ENCODE peak calls at places on chromosomes 12 and 14, in six cellular contexts. X is fibroblast of villous mesenchyme; T is aorta; J is CD4-positive, CD25-positive, alpha-beta regulatory T cell; S is stomach; F is tibial nerve. E is an unnamed sample.

GRCh38 chr12:105480162-105480561 is 149.7 kb downstream of the C12orf75 start:
- DNase-seq in T (no peak), F (no peak), S (no peak), J (no peak), X (peak), E (no peak)

GRCh38 chr12:5204271-5204670 is 160.6 kb downstream of the KCNA5 start:
- DNase-seq in S (no peak), F (no peak), T (no peak), J (no peak), X (no peak), E (no peak)

GRCh38 chr14:36771256-36771655 is 109.6 kb downstream of the PAX9 start:
- DNase-seq in X (no peak), F (no peak), S (no peak), T (no peak), J (no peak), E (no peak)

GRCh38 chr14:63852817-63853730 is at the start of gene SYNE2:
- DNase-seq in X (peak), J (peak), S (peak), F (peak), T (peak), E (no peak)

GRCh38 chr12:54721312-54721711 is 73.1 kb upstream of the DCD start:
- DNase-seq in F (no peak), X (no peak), S (no peak), J (no peak), T (no peak), E (no peak)

GRCh38 chr14:70212752-70213151 is 24.0 kb upstream of the SLC8A3 start:
- DNase-seq in S (no peak), X (no peak), J (no peak), T (no peak), F (no peak), E (no peak)

GRCh38 chr12:120711411-120711810 is 1.2 kb downstream of the UNC119B start:
- DNase-seq in T (no peak), S (no peak), F (no peak), X (no peak), J (no peak), E (no peak)

GRCh38 chr12:64990991-64991570 is 130.0 kb downstream of the WIF1 start:
- DNase-seq in J (no peak), X (no peak), T (no peak), F (no peak), S (no peak), E (no peak)

GRCh38 chr12:111766608-111767361 is at the start of gene ALDH2:
- DNase-seq in T (peak), X (peak), F (peak), S (peak), J (peak), E (peak)

GRCh38 chr12:75528272-75528671 is 16.9 kb upstream of the KRR1 start:
- DNase-seq in J (no peak), X (no peak), S (no peak), T (no peak), F (no peak), E (no peak)

GRCh38 chr12:6949063-6949594 is 2.0 kb upstream of the PTPN6 start:
- DNase-seq in T (peak), F (no peak), J (peak), S (no peak), X (no peak), E (no peak)
- H3K4me3 ChIP-seq in T (no peak), F (no peak), J (peak), S (no peak), X (no peak), E (no peak)

DNA sequence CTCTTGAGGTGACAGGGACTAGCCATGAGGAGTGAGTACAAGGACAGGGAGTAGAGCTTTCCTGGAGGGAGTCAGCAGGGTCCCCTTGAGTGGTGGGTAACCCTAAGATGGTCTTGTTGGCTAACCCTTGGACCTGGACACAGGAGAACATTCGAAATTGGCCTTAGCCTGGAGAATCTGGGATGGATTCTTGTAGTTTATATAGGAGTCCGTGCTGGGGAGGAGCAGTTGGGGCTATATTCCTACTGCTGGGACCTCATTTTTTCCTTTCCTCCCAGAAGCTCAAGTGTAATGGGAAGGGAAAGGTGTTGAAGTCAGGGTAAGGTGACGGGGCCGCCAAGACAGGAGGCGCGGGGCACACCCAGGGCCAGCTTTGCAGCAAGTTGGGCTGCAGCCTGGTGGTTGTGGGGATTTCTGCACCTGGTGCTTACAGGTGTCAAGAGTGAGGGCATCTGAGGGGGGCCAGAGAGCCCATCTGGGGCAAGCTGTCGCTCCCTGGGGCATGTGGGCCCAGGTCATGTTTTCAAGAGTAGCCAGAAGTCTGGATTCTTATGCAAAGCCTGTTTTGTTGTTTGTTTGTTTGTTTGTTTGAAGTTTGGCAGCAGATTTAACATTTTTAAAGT is 5.1 kb downstream of the BCL7A start:
- DNase-seq in F (no peak), T (no peak), X (no peak), S (no peak), J (no peak), E (no peak)
- H3K4me3 ChIP-seq in F (no peak), T (no peak), X (no peak), S (no peak), J (no peak), E (no peak)

DNA sequence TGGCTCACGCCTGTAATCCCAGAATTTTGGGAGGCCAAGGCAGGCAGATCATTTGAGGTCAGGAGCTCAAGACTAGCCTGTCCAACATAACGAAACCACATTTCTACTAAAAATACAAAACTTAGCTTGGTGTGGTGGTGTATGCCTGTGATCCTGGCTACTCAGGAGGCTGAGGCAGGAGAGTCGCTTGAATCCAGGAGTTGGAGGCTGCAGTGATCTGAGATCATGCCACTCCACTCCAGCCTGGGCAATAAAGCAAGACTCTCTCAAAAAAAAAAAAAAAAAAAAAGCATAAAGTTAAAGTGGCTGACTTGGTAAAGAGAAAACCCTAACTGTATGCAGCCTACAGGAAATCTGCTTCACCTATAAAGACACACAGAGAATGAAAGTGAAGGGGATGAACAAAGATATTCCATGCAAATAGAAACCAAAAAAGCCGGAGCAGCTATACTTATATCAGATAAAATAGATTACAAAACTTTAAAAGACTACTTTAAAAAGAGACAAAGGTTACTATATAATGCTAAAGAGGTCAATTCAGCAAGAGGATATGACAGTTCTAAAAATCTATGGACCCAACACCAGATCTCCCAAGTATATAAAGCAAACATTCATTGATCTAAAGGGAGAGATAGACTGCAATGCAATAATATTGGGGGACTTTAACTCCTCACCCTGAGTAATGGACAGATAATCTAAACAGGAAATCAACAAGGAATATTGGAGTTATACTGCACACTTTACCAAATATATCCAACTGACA is 4.1 kb downstream of the CLEC2B start:
- DNase-seq in T (no peak), X (peak), F (no peak), J (no peak), S (no peak), E (no peak)
- H3K4me3 ChIP-seq in T (no peak), X (peak), F (no peak), J (peak), S (peak), E (no peak)

GRCh38 chr12:91423336-91424050 is 240.9 kb upstream of the DCN start:
- DNase-seq in S (no peak), F (no peak), T (no peak), X (peak), J (no peak), E (no peak)
- H3K4me3 ChIP-seq in S (no peak), F (no peak), T (no peak), X (no peak), J (no peak), E (no peak)

GRCh38 chr12:77682488-77682887 is 148.2 kb upstream of the NAV3 start:
- DNase-seq in X (no peak), T (no peak), J (no peak), F (no peak), S (no peak), E (no peak)

GRCh38 chr12:77687346-77687745 is 143.3 kb upstream of the NAV3 start:
- DNase-seq in X (no peak), J (no peak), T (no peak), S (no peak), F (no peak), E (no peak)

GRCh38 chr12:77686760-77687159 is 143.9 kb upstream of the NAV3 start:
- DNase-seq in J (no peak), F (no peak), X (peak), S (no peak), T (no peak), E (no peak)

GRCh38 chr12:77685906-77686305 is 144.8 kb upstream of the NAV3 start:
- DNase-seq in J (no peak), X (no peak), F (no peak), S (no peak), T (no peak), E (no peak)

DNA sequence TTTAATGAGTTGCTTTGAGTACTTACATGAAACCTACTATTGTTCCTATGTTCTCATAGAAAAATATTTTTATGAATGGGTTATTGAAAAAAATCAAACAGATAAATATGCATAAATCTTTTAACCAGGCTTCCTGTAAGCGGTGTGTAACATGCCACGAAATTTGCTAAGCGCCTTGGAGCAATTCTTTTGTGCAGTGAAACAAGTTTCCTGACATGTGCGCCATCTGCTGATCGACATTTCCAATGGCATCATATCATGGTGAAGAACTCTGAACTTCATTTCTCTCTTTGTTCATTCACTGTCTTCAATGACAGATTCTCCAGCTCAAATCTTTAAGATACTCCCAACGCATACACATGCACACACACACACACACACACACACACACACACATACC is 145.6 kb upstream of the NAV3 start:
- DNase-seq in T (peak), X (peak), J (no peak), S (peak), F (peak), E (peak)
- H3K4me3 ChIP-seq in T (no peak), X (no peak), J (no peak), S (no peak), F (no peak), E (no peak)

DNA sequence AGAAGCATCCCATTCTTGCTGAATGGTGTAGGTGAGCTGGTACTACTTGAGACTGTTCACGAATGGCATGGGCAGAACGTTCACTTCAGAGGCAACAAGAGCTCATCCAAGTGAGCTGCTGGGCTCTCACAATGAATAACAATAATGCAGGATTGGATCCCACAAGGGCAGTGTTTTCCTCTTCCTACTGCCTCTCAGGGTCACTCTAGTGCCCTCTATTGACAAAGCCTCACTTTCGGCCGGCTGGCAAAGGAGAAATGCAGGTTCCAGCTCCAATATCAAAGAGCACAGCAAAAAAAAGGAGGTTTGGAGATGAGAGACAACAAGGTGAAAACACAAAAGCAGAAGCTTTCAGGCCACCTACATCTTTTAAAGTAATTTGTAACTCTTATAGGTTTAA is 74.6 kb upstream of the MYF6 start:
- DNase-seq in X (no peak), T (no peak), S (no peak), F (no peak), J (no peak), E (no peak)
- H3K4me3 ChIP-seq in X (no peak), T (no peak), S (no peak), F (no peak), J (no peak), E (no peak)

GRCh38 chr12:71655907-71656306 is 7.7 kb downstream of the ZFC3H1 start:
- DNase-seq in F (no peak), S (no peak), T (no peak), X (no peak), J (no peak), E (no peak)
- H3K4me3 ChIP-seq in F (no peak), S (no peak), T (no peak), X (no peak), J (peak), E (no peak)

GRCh38 chr14:89364316-89364715 is 52.7 kb downstream of the FOXN3 start:
- DNase-seq in J (no peak), X (no peak), F (no peak), T (no peak), S (no peak), E (no peak)

GRCh38 chr14:89367449-89368120 is 49.4 kb downstream of the FOXN3 start:
- DNase-seq in F (no peak), X (no peak), J (no peak), S (peak), T (no peak), E (peak)

GRCh38 chr14:89366580-89367448 is 50.2 kb downstream of the FOXN3 start:
- DNase-seq in T (no peak), S (no peak), F (peak), X (no peak), J (no peak), E (peak)

GRCh38 chr14:89368490-89369477 is 48.2 kb downstream of the FOXN3 start:
- DNase-seq in T (no peak), X (no peak), S (peak), J (no peak), F (no peak), E (peak)

DNA sequence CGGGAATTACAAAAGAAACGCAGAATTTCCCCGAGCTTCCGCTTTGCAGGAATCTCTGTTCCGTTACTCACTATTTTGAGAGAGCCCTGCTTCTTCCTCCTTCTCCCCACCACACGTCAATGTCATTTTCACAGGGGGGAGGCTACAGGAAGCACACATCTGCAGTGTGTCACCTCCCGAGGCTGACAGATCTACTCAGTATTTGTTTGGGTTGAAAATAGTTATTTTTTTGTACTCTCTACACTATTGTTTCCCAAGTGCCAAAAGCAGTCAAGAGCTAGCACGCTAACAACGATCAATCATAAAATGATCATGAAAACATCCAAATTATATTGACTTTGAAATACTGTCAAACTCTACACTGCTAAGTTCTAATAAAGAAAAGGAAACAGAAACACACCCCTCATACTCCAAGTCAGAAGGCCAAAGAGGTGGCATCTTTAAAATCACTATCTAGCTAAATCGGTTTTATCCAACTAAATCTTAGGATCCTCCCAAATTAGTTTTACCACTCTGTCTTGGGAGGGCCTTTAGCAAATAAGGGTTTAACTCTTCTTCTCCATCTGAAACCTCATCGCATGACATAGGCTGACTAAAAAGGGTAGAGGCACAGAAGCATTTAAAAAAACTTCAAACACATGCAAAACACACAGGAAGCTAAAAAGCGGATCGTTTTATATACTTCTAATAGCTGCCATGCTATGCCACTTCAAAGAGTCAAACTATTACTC is 51.8 kb downstream of the FOXN3 start:
- DNase-seq in T (no peak), J (peak), X (peak), F (no peak), S (peak), E (peak)
- H3K4me3 ChIP-seq in T (no peak), J (peak), X (no peak), F (no peak), S (no peak), E (no peak)

GRCh38 chr12:115755752-115756140 is 521.7 kb downstream of the MED13L start:
- DNase-seq in F (no peak), J (no peak), X (peak), T (no peak), S (no peak), E (no peak)
- H3K4me3 ChIP-seq in F (no peak), J (no peak), X (peak), T (no peak), S (no peak), E (no peak)

GRCh38 chr12:57750561-57751431 is 1.3 kb downstream of the CDK4 start:
- DNase-seq in S (no peak), F (no peak), T (no peak), X (no peak), J (no peak), E (no peak)
- H3K4me3 ChIP-seq in S (peak), F (peak), T (no peak), X (peak), J (peak), E (peak)